ENCODE peak calls at places on chromosomes 5 and 9, in seven cellular contexts. Q is IMR-90, U is neuronal stem cell, K is mesendoderm, Y is H1, D is mesenchymal stem cell, L is trophoblast cell. W is an unnamed sample.
A peak's percentile ranks its signal among the peaks of the same experiment; 100 is the strongest.

GRCh38 chr9:36985061-36985768 is 48.9 kb downstream of the PAX5 start:
- DNase-seq in Q (no peak), U (no peak), K (no peak), Y (no peak), D (no peak), L (no peak), W (no peak)

GRCh38 chr5:176409765-176410164 is 6.6 kb downstream of the CLTB start:
- DNase-seq in Q (no peak), U (no peak), K (no peak), Y (no peak), D (no peak), L (no peak), W (no peak)

GRCh38 chr5:400282-401215 is 42.4 kb upstream of the EXOC3 start:
- DNase-seq in Q (peak; percentile 82), U (no peak), K (no peak), Y (no peak), D (peak; percentile 75), L (peak; percentile 68), W (no peak)

GRCh38 chr9:1598270-1598669 is 416.9 kb upstream of the SMARCA2 start:
- DNase-seq in Q (no peak), U (no peak), K (no peak), Y (no peak), D (no peak), L (no peak), W (no peak)

GRCh38 chr5:95841914-95842812 is 19.6 kb upstream of the GLRX start:
- DNase-seq in Q (peak; percentile 71), U (no peak), K (no peak), Y (no peak), D (peak; percentile 92), L (peak; percentile 80), W (no peak)

GRCh38 chr5:86968311-86968753 is 299.4 kb upstream of the RASA1 start:
- DNase-seq in Q (peak; percentile 65), U (peak; percentile 14), K (peak; percentile 56), Y (no peak), D (peak; percentile 66), L (peak; percentile 67), W (no peak)

GRCh38 chr5:101103874-101104273 is 200.8 kb upstream of the ST8SIA4 start:
- DNase-seq in Q (no peak), U (no peak), K (no peak), Y (no peak), D (no peak), L (no peak), W (no peak)

GRCh38 chr5:592158-592557 is 20.0 kb upstream of the CEP72 start:
- DNase-seq in Q (no peak), U (no peak), K (no peak), Y (no peak), D (no peak), L (no peak), W (no peak)

GRCh38 chr9:121714075-121714705 is 62.8 kb downstream of the DAB2IP start:
- DNase-seq in Q (no peak), U (no peak), K (no peak), Y (no peak), D (no peak), L (no peak), W (no peak)

GRCh38 chr5:175104682-175105081 is 339.3 kb downstream of the DRD1 start:
- DNase-seq in Q (no peak), U (no peak), K (no peak), Y (no peak), D (no peak), L (no peak), W (no peak)

GRCh38 chr5:9058161-9058560 is 487.7 kb downstream of the SEMA5A start:
- DNase-seq in Q (peak; percentile 56), U (no peak), K (no peak), Y (no peak), D (no peak), L (no peak), W (no peak)

GRCh38 chr5:18465833-18466681 is 831.8 kb downstream of the TAF11L14 start:
- DNase-seq in Q (peak; percentile 1), U (peak; percentile 80), K (peak; percentile 87), Y (peak; percentile 31), D (peak; percentile 63), L (peak; percentile 90), W (peak; percentile 68)

GRCh38 chr5:159456722-159457462 is 126.6 kb upstream of the IL12B start:
- DNase-seq in Q (peak; percentile 59), U (no peak), K (peak; percentile 56), Y (no peak), D (peak; percentile 61), L (peak; percentile 18), W (no peak)

GRCh38 chr5:135993248-135993893 is 35.4 kb upstream of the TGFBI start:
- DNase-seq in Q (peak; percentile 73), U (no peak), K (no peak), Y (no peak), D (no peak), L (no peak), W (no peak)

GRCh38 chr5:41778410-41778809 is 91.8 kb downstream of the OXCT1 start:
- DNase-seq in Q (no peak), U (no peak), K (no peak), Y (no peak), D (no peak), L (no peak), W (no peak)

GRCh38 chr5:126716861-126717260 is 60.1 kb upstream of the LMNB1 start:
- DNase-seq in Q (no peak), U (no peak), K (no peak), Y (no peak), D (no peak), L (no peak), W (no peak)

GRCh38 chr9:106648799-106649198 is 214.2 kb upstream of the ZNF462 start:
- DNase-seq in Q (peak; percentile 13), U (no peak), K (peak; percentile 20), Y (no peak), D (peak; percentile 2), L (peak; percentile 36), W (no peak)

GRCh38 chr5:123367739-123368138 is 55.5 kb downstream of the CEP120 start:
- DNase-seq in Q (peak; percentile 32), U (no peak), K (peak; percentile 18), Y (no peak), D (peak; percentile 29), L (peak; percentile 44), W (no peak)

GRCh38 chr5:73901455-73901854 is 275.5 kb downstream of the ARHGEF28 start:
- DNase-seq in Q (no peak), U (no peak), K (peak; percentile 34), Y (no peak), D (no peak), L (peak; percentile 4), W (no peak)

GRCh38 chr5:141696431-141696830 is 14.4 kb upstream of the ARAP3 start:
- DNase-seq in Q (no peak), U (no peak), K (no peak), Y (no peak), D (no peak), L (no peak), W (no peak)

GRCh38 chr9:72951520-72952393 is 1.1 kb downstream of the ALDH1A1 start:
- DNase-seq in Q (no peak), U (no peak), K (no peak), Y (no peak), D (no peak), L (peak; percentile 8), W (no peak)

GRCh38 chr9:127980706-127981558 is at the start of gene EEIG1:
- DNase-seq in Q (peak; percentile 86), U (peak; percentile 96), K (peak; percentile 96), Y (peak; percentile 80), D (peak; percentile 93), L (peak; percentile 97), W (peak; percentile 97)

DNA sequence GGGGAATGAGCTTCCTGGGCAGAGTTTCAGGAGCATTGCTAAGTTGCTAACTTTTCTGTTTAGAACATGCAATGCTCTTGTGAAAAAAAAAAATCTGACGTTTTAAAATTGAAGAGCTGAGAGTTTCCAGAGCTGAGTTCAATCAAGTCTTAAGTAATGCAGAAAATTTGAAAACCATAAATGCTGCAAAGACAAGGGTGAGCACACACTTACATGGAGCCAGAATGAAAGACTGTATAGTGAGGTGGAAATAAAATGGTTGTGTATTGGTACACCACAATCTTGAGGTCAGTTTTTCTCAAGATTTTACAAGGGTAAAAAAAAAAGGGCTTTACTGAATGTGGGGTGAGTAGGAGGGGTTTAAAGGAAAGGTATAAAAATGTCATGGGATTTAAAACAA is 166.0 kb downstream of the GABRB2 start:
- DNase-seq in Q (no peak), U (no peak), K (no peak), Y (no peak), D (no peak), L (no peak), W (no peak)
- H2AK5ac ChIP-seq in Q (no peak overlapping the region), U (no peak overlapping the region), K (no peak overlapping the region), Y (no peak overlapping the region), D (no peak overlapping the region), L (no peak overlapping the region), W (no peak overlapping the region)

DNA sequence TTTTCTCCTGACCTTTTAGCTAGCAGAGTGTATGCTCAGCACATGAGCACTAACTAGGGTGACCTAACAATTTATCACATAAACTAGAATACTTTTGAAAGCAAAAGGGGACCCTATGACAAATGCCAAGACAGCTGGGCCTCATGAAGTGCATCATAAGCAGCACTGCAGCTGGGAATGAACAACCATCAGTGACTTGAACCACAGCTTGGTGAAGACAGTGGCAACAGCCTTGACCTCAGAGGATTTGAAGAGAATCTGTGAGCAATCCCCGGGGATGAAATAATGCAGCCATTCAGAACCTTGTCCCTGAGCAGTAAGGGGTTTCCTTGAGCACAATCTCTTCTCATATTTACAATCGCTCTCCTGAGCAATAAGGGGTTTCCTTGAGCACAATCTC is 1.1 kb upstream of the NSG2 start:
- DNase-seq in Q (no peak), U (no peak), K (no peak), Y (no peak), D (no peak), L (no peak), W (no peak)
- H2AK5ac ChIP-seq in Q (no peak overlapping the region), U (no peak overlapping the region), K (no peak overlapping the region), Y (no peak overlapping the region), D (no peak overlapping the region), L (no peak overlapping the region), W (no peak overlapping the region)

GRCh38 chr9:74463825-74464224 is 33.3 kb upstream of the RORB start:
- DNase-seq in Q (no peak), U (no peak), K (no peak), Y (no peak), D (no peak), L (no peak), W (no peak)

DNA sequence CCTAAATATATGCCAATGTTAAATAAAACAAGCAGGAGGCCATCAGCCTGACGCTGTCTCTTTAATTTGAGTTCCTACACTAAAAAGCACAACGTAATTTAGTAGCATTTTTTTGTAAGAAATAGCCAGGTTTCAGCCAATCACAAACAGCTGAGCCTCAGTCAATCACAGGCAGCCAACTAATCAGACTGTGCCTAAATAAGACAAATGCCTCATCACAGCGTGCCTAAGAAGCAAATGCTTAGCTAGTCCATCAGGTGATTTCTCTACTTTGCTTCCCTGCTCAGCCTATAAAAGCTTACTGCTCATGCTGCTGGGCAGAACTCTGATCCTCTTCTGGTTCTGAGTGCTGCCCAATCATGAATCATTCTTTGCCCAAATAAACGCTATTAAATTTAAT is 38.3 kb upstream of the RORB start:
- DNase-seq in Q (no peak), U (no peak), K (peak; percentile 24), Y (no peak), D (no peak), L (no peak), W (no peak)
- H2AK5ac ChIP-seq in Q (no peak overlapping the region), U (no peak overlapping the region), K (no peak overlapping the region), Y (no peak overlapping the region), D (no peak overlapping the region), L (no peak overlapping the region), W (no peak overlapping the region)

DNA sequence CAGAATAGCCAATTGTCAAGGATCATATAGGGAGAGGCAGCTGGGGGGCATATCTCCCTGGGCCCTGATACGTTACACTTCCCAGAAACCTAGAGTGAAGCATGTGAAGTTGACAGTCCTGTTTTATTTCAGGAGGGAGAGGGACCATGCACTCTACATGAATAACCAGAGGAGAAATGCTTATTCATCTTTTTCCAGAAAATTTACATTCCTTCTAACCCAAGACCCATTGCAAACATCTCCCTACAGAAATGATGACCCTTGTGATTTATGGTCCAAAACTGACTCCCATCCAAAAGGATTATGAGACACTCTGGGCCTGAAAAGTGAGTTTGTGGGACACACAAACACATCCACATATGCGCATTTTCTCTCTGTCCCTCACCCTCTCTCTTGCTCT is 451.1 kb upstream of the KLF4 start:
- DNase-seq in Q (no peak), U (no peak), K (no peak), Y (no peak), D (peak; percentile 43), L (no peak), W (no peak)
- H2AK5ac ChIP-seq in Q (no peak overlapping the region), U (no peak overlapping the region), K (no peak overlapping the region), Y (no peak overlapping the region), D (no peak overlapping the region), L (no peak overlapping the region), W (no peak overlapping the region)